ENCODE peak calls at places on chromosomes 2 and 18, in five cellular contexts. O is cardiac fibroblast, B is thoracic aorta, P is GM23338, W is mucosa of descending colon. U is an unnamed sample.
A peak's percentile ranks its signal among the peaks of the same experiment; 100 is the strongest.

GRCh38 chr18:49170145-49170544 is 219.4 kb upstream of the SMAD7 start:
- DNase-seq in W (no peak), O (no peak), B (no peak), P (no peak), U (no peak)

GRCh38 chr2:69683170-69683971 is 39.8 kb upstream of the AAK1 start:
- DNase-seq in O (peak; percentile 94), W (no peak), P (no peak), B (no peak), U (peak; percentile 74)

GRCh38 chr2:107361951-107362350 is 464.7 kb upstream of the RGPD4 start:
- DNase-seq in B (no peak), P (no peak), O (no peak), W (no peak), U (no peak)

GRCh38 chr2:159797468-159798375 is at the start of gene CD302:
- DNase-seq in O (peak; percentile 82), W (peak; percentile 78), B (peak; percentile 9), P (peak; percentile 74), U (peak; percentile 54)

GRCh38 chr2:29115797-29116781 is 874 bp downstream of the CLIP4 start:
- DNase-seq in B (peak; percentile 50), O (peak; percentile 88), P (peak; percentile 51), W (peak; percentile 56), U (peak; percentile 91)

GRCh38 chr18:61676763-61677434 is 215.9 kb downstream of the RNF152 start:
- DNase-seq in W (no peak), B (no peak), O (no peak), P (no peak), U (peak; percentile 64)

GRCh38 chr2:120287183-120288015 is 34.7 kb downstream of the RALB start:
- DNase-seq in P (no peak), O (peak; percentile 45), W (no peak), B (no peak), U (peak; percentile 84)

GRCh38 chr2:134144081-134144596 is 109.7 kb upstream of the MGAT5 start:
- DNase-seq in W (no peak), B (no peak), O (no peak), P (no peak), U (no peak)

GRCh38 chr2:227460833-227461232 is 11.1 kb upstream of the AGFG1 start:
- DNase-seq in O (no peak), P (no peak), W (no peak), B (no peak), U (no peak)

GRCh38 chr2:12046641-12047040 is 300.2 kb downstream of the LPIN1 start:
- DNase-seq in O (peak; percentile 58), B (no peak), P (peak; percentile 4), W (no peak), U (peak; percentile 89)

GRCh38 chr2:160406591-160407392 is 86.8 kb downstream of the RBMS1 start:
- DNase-seq in B (no peak), O (peak; percentile 86), P (peak; percentile 51), W (peak; percentile 57), U (peak; percentile 81)

GRCh38 chr2:24049485-24050021 is at the start of gene FKBP1B:
- DNase-seq in O (peak; percentile 55), B (no peak), W (peak; percentile 86), P (peak; percentile 91), U (peak; percentile 18)

GRCh38 chr2:147547425-147547824 is 297.4 kb upstream of the ACVR2A start:
- DNase-seq in P (no peak), B (no peak), W (no peak), O (peak; percentile 48), U (peak; percentile 75)

GRCh38 chr2:120681696-120682288 is 53.9 kb upstream of the GLI2 start:
- DNase-seq in B (no peak), W (no peak), P (no peak), O (no peak), U (no peak)

GRCh38 chr2:10500601-10501361 is 52.7 kb upstream of the ODC1 start:
- DNase-seq in B (no peak), P (no peak), W (no peak), O (no peak), U (no peak)

GRCh38 chr2:172106128-172106961 is 3.6 kb upstream of the DLX2 start:
- DNase-seq in B (no peak), P (peak; percentile 79), O (peak; percentile 52), W (peak; percentile 42), U (peak; percentile 59)

GRCh38 chr2:102585704-102586404 is 33.5 kb upstream of the SLC9A2 start:
- DNase-seq in P (peak; percentile 30), W (no peak), O (no peak), B (no peak), U (no peak)

GRCh38 chr18:45435810-45436209 is 179.5 kb upstream of the SLC14A2 start:
- DNase-seq in P (no peak), B (no peak), W (no peak), O (no peak), U (no peak)

GRCh38 chr2:30588891-30589495 is 141.9 kb downstream of the LCLAT1 start:
- DNase-seq in B (no peak), O (peak; percentile 21), P (no peak), W (no peak), U (no peak)

GRCh38 chr2:182715121-182715895 is 749 bp upstream of the DNAJC10 start:
- DNase-seq in O (peak; percentile 30), W (no peak), P (no peak), B (no peak), U (peak; percentile 51)

GRCh38 chr2:120777787-120778186 is 42.1 kb downstream of the GLI2 start:
- DNase-seq in B (no peak), O (no peak), W (no peak), P (no peak), U (no peak)

GRCh38 chr2:238524584-238524983 is 97.9 kb downstream of the ASB1 start:
- DNase-seq in O (no peak), B (no peak), W (no peak), P (no peak), U (no peak)

GRCh38 chr2:130728007-130728454 is 839 bp upstream of the GPR148 start:
- DNase-seq in P (peak; percentile 29), B (no peak), O (no peak), W (no peak), U (no peak)
- H3K4me3 ChIP-seq in P (peak overlapping the region; percentile 90), B (peak overlapping the region; percentile 80), O (no peak overlapping the region), W (no peak overlapping the region), U (no peak overlapping the region)

GRCh38 chr2:60215295-60215990 is 338.0 kb downstream of the BCL11A start:
- DNase-seq in O (no peak), P (peak; percentile 46), B (no peak), W (peak; percentile 64), U (no peak)

GRCh38 chr2:60216452-60216995 is 336.9 kb downstream of the BCL11A start:
- DNase-seq in W (no peak), O (no peak), P (peak; percentile 7), B (no peak), U (no peak)

GRCh38 chr2:60219536-60219935 is 333.9 kb downstream of the BCL11A start:
- DNase-seq in W (no peak), P (no peak), O (no peak), B (no peak), U (no peak)

GRCh38 chr2:60212174-60212945 is 341.1 kb downstream of the BCL11A start:
- DNase-seq in O (no peak), W (no peak), B (no peak), P (no peak), U (no peak)

GRCh38 chr2:60213865-60214657 is 339.4 kb downstream of the BCL11A start:
- DNase-seq in W (peak; percentile 69), B (no peak), O (peak; percentile 2), P (no peak), U (peak; percentile 62)
- H3K4me3 ChIP-seq in W (no peak overlapping the region), B (no peak overlapping the region), O (no peak overlapping the region), P (no peak overlapping the region), U (peak overlapping the region; percentile 9)

DNA sequence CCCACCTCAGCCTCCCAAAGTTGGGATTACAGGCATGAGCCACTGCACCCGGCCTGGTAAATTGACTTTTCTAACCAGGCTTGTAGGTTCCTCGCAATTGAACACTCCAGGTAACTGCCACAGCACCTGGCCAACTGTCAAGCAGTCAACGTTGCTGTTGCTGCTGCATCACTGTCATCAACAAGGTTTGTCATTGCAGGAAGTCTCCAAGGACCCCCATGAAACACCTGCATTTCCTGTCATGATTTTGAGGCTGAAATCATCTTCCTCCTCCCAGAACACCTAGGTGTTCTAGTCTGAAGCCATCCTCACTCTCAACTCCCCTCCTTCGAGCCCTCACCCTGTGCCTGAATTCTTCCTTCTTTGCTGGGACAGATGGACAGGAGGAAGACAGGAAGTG is 29.7 kb downstream of the GYPC start:
- DNase-seq in O (no peak), W (no peak), B (no peak), P (no peak), U (no peak)
- H3K4me3 ChIP-seq in O (no peak overlapping the region), W (no peak overlapping the region), B (no peak overlapping the region), P (no peak overlapping the region), U (no peak overlapping the region)

DNA sequence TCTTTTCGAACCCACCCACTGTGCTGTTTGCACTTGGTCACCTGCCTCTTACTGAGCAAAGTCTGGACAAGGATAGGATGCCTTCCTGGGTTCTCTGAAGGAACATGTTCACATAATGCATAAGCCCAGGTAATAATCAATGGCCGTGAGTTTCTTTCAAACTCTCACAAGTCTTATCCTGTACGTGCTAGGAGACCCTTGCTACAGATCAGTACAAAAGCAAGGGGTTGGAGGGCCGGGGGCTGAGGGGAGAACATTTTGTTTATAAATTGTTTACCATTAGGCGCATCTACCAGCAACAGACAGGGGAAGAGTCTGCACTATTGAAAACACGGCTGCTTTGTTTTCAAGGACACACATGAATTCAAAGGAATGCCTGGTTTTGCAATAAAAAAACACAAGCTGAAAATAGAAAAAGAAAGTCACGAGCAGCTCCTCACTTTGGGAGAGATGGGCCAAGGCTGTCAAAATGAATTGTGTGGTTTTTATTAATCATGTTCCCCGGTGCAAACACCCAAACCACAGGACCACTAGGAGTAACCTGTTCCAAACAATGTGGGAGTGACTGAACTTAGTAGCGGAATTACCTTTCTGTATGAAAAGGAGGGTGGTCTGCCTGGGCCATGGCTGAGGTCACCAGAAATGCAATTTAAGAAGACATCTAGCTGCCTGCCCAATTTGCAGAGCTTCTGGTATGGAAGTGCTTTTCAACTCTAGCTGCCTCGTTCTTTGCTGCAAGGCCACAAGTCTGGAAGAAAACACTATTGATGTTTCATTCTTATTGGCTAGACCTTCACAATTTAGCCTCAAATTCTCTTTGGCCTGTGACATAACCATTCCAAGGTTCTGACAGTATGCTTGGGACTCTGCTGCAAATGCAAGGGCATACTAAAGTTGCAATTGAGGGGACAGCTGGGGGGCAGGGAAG is 73.5 kb downstream of the CCBE1 start:
- DNase-seq in B (no peak), O (peak; percentile 77), P (no peak), W (no peak), U (peak; percentile 79)
- H3K4me3 ChIP-seq in B (no peak overlapping the region), O (no peak overlapping the region), P (no peak overlapping the region), W (no peak overlapping the region), U (peak overlapping the region; percentile 34)

DNA sequence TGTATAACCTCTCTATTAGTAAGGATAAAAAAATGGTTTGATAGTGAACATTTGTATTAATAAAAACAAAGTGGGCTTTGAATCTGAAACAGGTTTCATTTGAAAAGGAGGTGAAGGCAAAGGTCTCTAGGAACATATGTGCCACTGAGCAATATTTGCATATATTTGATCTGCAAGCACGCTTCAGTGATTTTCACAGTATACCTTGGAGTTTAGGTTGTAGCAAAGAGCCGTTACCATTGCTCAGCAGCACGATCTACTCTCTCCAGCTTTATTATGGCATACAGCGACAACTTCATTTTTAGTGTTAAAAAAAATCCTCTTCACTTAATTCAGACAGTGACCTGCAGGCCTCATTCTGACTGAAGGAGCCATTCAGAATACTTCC is 75.8 kb upstream of the ZEB2 start:
- DNase-seq in W (no peak), O (no peak), B (no peak), P (no peak), U (no peak)
- H3K4me3 ChIP-seq in W (no peak overlapping the region), O (no peak overlapping the region), B (peak overlapping the region; percentile 58), P (no peak overlapping the region), U (no peak overlapping the region)

GRCh38 chr2:105822186-105822585 is 77.5 kb downstream of the NCK2 start:
- DNase-seq in W (no peak), O (no peak), P (no peak), B (no peak), U (no peak)
- H3K4me3 ChIP-seq in W (no peak overlapping the region), O (no peak overlapping the region), P (no peak overlapping the region), B (no peak overlapping the region), U (no peak overlapping the region)